ENCODE peak calls at places on chromosomes 7 and 10, in five cellular contexts. One of them, this sample, is unnamed. For H3K36me3 and H3K27me3, the result is how much of the 10 kb centered on the place peaks cover.

GRCh38 chr10:23702977-23703414 is 264.1 kb downstream of the OTUD1 start:
- DNase-seq in CD8-positive, alpha-beta memory T cell: peak
- DNase-seq in stomach: peak
- DNase-seq in Peyer's patch: no peak
- DNase-seq in brain microvascular endothelial cell: peak
- DNase-seq in this sample: peak

GRCh38 chr10:71250405-71250804 is 38.0 kb downstream of the UNC5B start:
- DNase-seq in CD8-positive, alpha-beta memory T cell: no peak
- DNase-seq in stomach: no peak
- DNase-seq in Peyer's patch: no peak
- DNase-seq in brain microvascular endothelial cell: no peak
- DNase-seq in this sample: no peak

GRCh38 chr7:120227255-120227654 is 45.7 kb upstream of the KCND2 start:
- DNase-seq in CD8-positive, alpha-beta memory T cell: no peak
- DNase-seq in stomach: no peak
- DNase-seq in Peyer's patch: no peak
- DNase-seq in brain microvascular endothelial cell: no peak
- DNase-seq in this sample: no peak

GRCh38 chr7:38086857-38087256 is 91.2 kb upstream of the STARD3NL start:
- DNase-seq in CD8-positive, alpha-beta memory T cell: no peak
- DNase-seq in stomach: no peak
- DNase-seq in Peyer's patch: no peak
- DNase-seq in brain microvascular endothelial cell: no peak
- DNase-seq in this sample: no peak

GRCh38 chr7:105309235-105310156 is 79.2 kb downstream of the SRPK2 start:
- DNase-seq in CD8-positive, alpha-beta memory T cell: no peak
- DNase-seq in stomach: no peak
- DNase-seq in Peyer's patch: no peak
- DNase-seq in brain microvascular endothelial cell: peak
- DNase-seq in this sample: no peak

GRCh38 chr10:77164616-77165311 is 472.8 kb downstream of the KCNMA1 start:
- DNase-seq in CD8-positive, alpha-beta memory T cell: no peak
- DNase-seq in stomach: no peak
- DNase-seq in Peyer's patch: no peak
- DNase-seq in brain microvascular endothelial cell: peak
- DNase-seq in this sample: no peak

GRCh38 chr7:158252837-158253669 is 334.6 kb downstream of the PTPRN2 start:
- DNase-seq in CD8-positive, alpha-beta memory T cell: peak
- DNase-seq in stomach: peak
- DNase-seq in Peyer's patch: no peak
- DNase-seq in brain microvascular endothelial cell: no peak
- DNase-seq in this sample: no peak

GRCh38 chr10:13945760-13946460 is 359.1 kb downstream of the PRPF18 start:
- DNase-seq in CD8-positive, alpha-beta memory T cell: no peak
- DNase-seq in stomach: no peak
- DNase-seq in Peyer's patch: no peak
- DNase-seq in brain microvascular endothelial cell: no peak
- DNase-seq in this sample: no peak

GRCh38 chr10:48382982-48383381 is 76.5 kb downstream of the MAPK8 start:
- DNase-seq in CD8-positive, alpha-beta memory T cell: no peak
- DNase-seq in stomach: no peak
- DNase-seq in Peyer's patch: no peak
- DNase-seq in brain microvascular endothelial cell: no peak
- DNase-seq in this sample: no peak

GRCh38 chr7:74324499-74325229 is 35.5 kb downstream of the CLIP2 start:
- DNase-seq in CD8-positive, alpha-beta memory T cell: no peak
- DNase-seq in stomach: no peak
- DNase-seq in Peyer's patch: no peak
- DNase-seq in brain microvascular endothelial cell: no peak
- DNase-seq in this sample: peak

GRCh38 chr10:11586170-11586569 is 25.3 kb downstream of the USP6NL start:
- DNase-seq in CD8-positive, alpha-beta memory T cell: no peak
- DNase-seq in stomach: no peak
- DNase-seq in Peyer's patch: no peak
- DNase-seq in brain microvascular endothelial cell: no peak
- DNase-seq in this sample: no peak

GRCh38 chr10:51896849-51897248 is 197.5 kb upstream of the CSTF2T start:
- DNase-seq in CD8-positive, alpha-beta memory T cell: no peak
- DNase-seq in stomach: no peak
- DNase-seq in Peyer's patch: no peak
- DNase-seq in brain microvascular endothelial cell: no peak
- DNase-seq in this sample: no peak

GRCh38 chr10:100535715-100536353 is at the start of gene HIF1AN:
- DNase-seq in CD8-positive, alpha-beta memory T cell: peak
- DNase-seq in stomach: peak
- DNase-seq in Peyer's patch: peak
- DNase-seq in brain microvascular endothelial cell: peak
- DNase-seq in this sample: peak

GRCh38 chr7:94061316-94061715 is 57.2 kb upstream of the BET1 start:
- DNase-seq in CD8-positive, alpha-beta memory T cell: no peak
- DNase-seq in stomach: no peak
- DNase-seq in Peyer's patch: no peak
- DNase-seq in brain microvascular endothelial cell: no peak
- DNase-seq in this sample: no peak

GRCh38 chr7:24737281-24737680 is 20.0 kb downstream of the GSDME start:
- DNase-seq in CD8-positive, alpha-beta memory T cell: no peak
- DNase-seq in stomach: no peak
- DNase-seq in Peyer's patch: no peak
- DNase-seq in brain microvascular endothelial cell: no peak
- DNase-seq in this sample: no peak

GRCh38 chr7:55563596-55564325 is 8.5 kb downstream of the VOPP1 start:
- DNase-seq in CD8-positive, alpha-beta memory T cell: no peak
- DNase-seq in stomach: no peak
- DNase-seq in Peyer's patch: no peak
- DNase-seq in brain microvascular endothelial cell: no peak
- DNase-seq in this sample: no peak

GRCh38 chr10:36256905-36257304 is 614.8 kb upstream of the FZD8 start:
- DNase-seq in CD8-positive, alpha-beta memory T cell: no peak
- DNase-seq in stomach: no peak
- DNase-seq in Peyer's patch: no peak
- DNase-seq in brain microvascular endothelial cell: peak
- DNase-seq in this sample: no peak

DNA sequence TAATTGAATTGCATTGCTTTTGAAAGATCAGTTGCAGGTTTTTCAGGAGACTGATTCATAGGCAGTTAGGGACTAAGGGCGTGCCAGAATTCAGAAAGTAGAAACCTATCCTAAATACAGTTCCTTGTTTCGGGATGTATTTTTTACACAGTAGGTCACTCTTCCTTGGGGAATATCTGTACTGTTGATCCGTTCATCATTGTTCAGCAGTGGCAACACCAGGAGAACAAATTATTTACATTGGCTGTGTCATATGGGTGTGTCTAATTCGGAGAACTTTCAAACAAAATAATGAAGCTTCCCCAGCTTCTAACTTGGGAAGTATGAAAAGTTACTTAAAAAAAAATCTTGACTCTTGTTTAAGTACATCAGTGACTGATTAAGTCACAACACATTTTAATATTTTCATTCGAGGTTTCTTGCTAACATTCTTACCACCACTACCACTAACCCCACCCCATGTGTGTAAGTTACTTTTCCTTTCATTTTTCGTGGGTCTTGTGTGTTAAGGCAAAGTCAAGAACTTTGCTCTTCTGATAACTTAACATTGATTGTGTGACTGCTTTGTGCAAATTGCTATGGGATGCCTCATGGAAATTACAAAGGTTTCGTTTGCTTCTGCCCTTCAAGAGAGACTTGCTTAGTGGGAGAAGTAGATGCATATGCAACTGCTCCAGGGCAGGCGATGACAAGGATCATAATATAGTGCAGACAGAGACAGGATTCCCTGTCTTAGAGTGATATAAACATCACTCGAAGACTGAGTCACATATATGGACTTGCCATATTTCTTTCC is 43.8 kb upstream of the RPA3 start:
- DNase-seq in CD8-positive, alpha-beta memory T cell: no peak
- DNase-seq in stomach: no peak
- DNase-seq in Peyer's patch: no peak
- DNase-seq in brain microvascular endothelial cell: peak
- DNase-seq in this sample: peak
- H3K4me3 ChIP-seq in CD8-positive, alpha-beta memory T cell: peak
- H3K4me3 ChIP-seq in stomach: peak
- H3K4me3 ChIP-seq in Peyer's patch: peak
- H3K4me3 ChIP-seq in brain microvascular endothelial cell: peak
- H3K4me3 ChIP-seq in this sample: peak

GRCh38 chr10:80500572-80501380 is 36.9 kb upstream of the SH2D4B start:
- DNase-seq in CD8-positive, alpha-beta memory T cell: peak
- DNase-seq in stomach: peak
- DNase-seq in Peyer's patch: no peak
- DNase-seq in brain microvascular endothelial cell: peak
- DNase-seq in this sample: no peak

GRCh38 chr10:80501381-80501912 is 36.3 kb upstream of the SH2D4B start:
- DNase-seq in CD8-positive, alpha-beta memory T cell: no peak
- DNase-seq in stomach: peak
- DNase-seq in Peyer's patch: no peak
- DNase-seq in brain microvascular endothelial cell: no peak
- DNase-seq in this sample: no peak

GRCh38 chr10:80502621-80503583 is 34.8 kb upstream of the SH2D4B start:
- DNase-seq in CD8-positive, alpha-beta memory T cell: no peak
- DNase-seq in stomach: peak
- DNase-seq in Peyer's patch: no peak
- DNase-seq in brain microvascular endothelial cell: no peak
- DNase-seq in this sample: no peak

GRCh38 chr10:80503584-80504157 is 34.0 kb upstream of the SH2D4B start:
- DNase-seq in CD8-positive, alpha-beta memory T cell: no peak
- DNase-seq in stomach: no peak
- DNase-seq in Peyer's patch: no peak
- DNase-seq in brain microvascular endothelial cell: no peak
- DNase-seq in this sample: no peak

GRCh38 chr10:80501913-80502521 is 35.7 kb upstream of the SH2D4B start:
- DNase-seq in CD8-positive, alpha-beta memory T cell: no peak
- DNase-seq in stomach: peak
- DNase-seq in Peyer's patch: no peak
- DNase-seq in brain microvascular endothelial cell: peak
- DNase-seq in this sample: no peak
- H3K36me3 ChIP-seq in CD8-positive, alpha-beta memory T cell: under half
- H3K36me3 ChIP-seq in stomach: under half
- H3K36me3 ChIP-seq in Peyer's patch: under half
- H3K36me3 ChIP-seq in brain microvascular endothelial cell: under half
- H3K36me3 ChIP-seq in this sample: under half

GRCh38 chr10:122114156-122114747 is 125.3 kb downstream of the TACC2 start:
- DNase-seq in CD8-positive, alpha-beta memory T cell: no peak
- DNase-seq in stomach: no peak
- DNase-seq in Peyer's patch: no peak
- DNase-seq in brain microvascular endothelial cell: peak
- DNase-seq in this sample: peak
- H3K27me3 ChIP-seq in CD8-positive, alpha-beta memory T cell: under half
- H3K27me3 ChIP-seq in stomach: under half
- H3K27me3 ChIP-seq in Peyer's patch: under half
- H3K27me3 ChIP-seq in brain microvascular endothelial cell: under half
- H3K27me3 ChIP-seq in this sample: under half

GRCh38 chr7:142809671-142810070 is 38.9 kb downstream of the PRSS2 start:
- DNase-seq in CD8-positive, alpha-beta memory T cell: peak
- DNase-seq in stomach: no peak
- DNase-seq in Peyer's patch: no peak
- DNase-seq in brain microvascular endothelial cell: no peak
- DNase-seq in this sample: no peak
- H3K4me3 ChIP-seq in CD8-positive, alpha-beta memory T cell: peak
- H3K4me3 ChIP-seq in stomach: no peak
- H3K4me3 ChIP-seq in Peyer's patch: no peak
- H3K4me3 ChIP-seq in brain microvascular endothelial cell: no peak
- H3K4me3 ChIP-seq in this sample: no peak

GRCh38 chr10:26858707-26859034 is 2.1 kb downstream of the ABI1 start:
- DNase-seq in CD8-positive, alpha-beta memory T cell: no peak
- DNase-seq in stomach: no peak
- DNase-seq in Peyer's patch: no peak
- DNase-seq in brain microvascular endothelial cell: no peak
- DNase-seq in this sample: no peak

GRCh38 chr10:26859241-26860025 is 1.3 kb downstream of the ABI1 start:
- DNase-seq in CD8-positive, alpha-beta memory T cell: no peak
- DNase-seq in stomach: no peak
- DNase-seq in Peyer's patch: no peak
- DNase-seq in brain microvascular endothelial cell: no peak
- DNase-seq in this sample: no peak

GRCh38 chr10:26857991-26858706 is 2.6 kb downstream of the ABI1 start:
- DNase-seq in CD8-positive, alpha-beta memory T cell: no peak
- DNase-seq in stomach: no peak
- DNase-seq in Peyer's patch: no peak
- DNase-seq in brain microvascular endothelial cell: peak
- DNase-seq in this sample: peak

GRCh38 chr10:26854524-26854923 is 6.2 kb downstream of the ABI1 start:
- DNase-seq in CD8-positive, alpha-beta memory T cell: no peak
- DNase-seq in stomach: no peak
- DNase-seq in Peyer's patch: no peak
- DNase-seq in brain microvascular endothelial cell: no peak
- DNase-seq in this sample: no peak

DNA sequence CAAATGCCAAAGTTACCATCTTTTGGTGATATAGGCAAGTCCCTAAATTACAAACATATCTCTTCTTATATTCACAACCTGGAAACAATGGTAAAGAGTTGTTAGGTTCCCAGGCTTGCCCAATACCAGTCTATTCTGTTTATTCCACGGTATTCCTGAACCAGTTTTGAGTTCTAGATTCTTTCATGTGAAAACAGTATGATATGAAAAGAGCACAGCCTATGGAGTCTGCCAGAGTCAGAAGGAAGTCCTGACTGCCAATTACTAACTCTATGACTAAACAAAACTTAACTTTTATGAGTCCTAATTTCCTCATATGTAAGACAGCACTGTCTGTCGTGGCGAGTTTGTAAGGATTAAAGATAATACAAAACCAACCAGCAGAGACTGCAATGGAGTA is 5.6 kb downstream of the ABI1 start:
- DNase-seq in CD8-positive, alpha-beta memory T cell: no peak
- DNase-seq in stomach: no peak
- DNase-seq in Peyer's patch: no peak
- DNase-seq in brain microvascular endothelial cell: no peak
- DNase-seq in this sample: no peak
- H3K36me3 ChIP-seq in CD8-positive, alpha-beta memory T cell: under half
- H3K36me3 ChIP-seq in stomach: under half
- H3K36me3 ChIP-seq in Peyer's patch: under half
- H3K36me3 ChIP-seq in brain microvascular endothelial cell: under half
- H3K36me3 ChIP-seq in this sample: under half

GRCh38 chr10:86367339-86367951 is 850 bp upstream of the GRID1 start:
- DNase-seq in CD8-positive, alpha-beta memory T cell: no peak
- DNase-seq in stomach: no peak
- DNase-seq in Peyer's patch: peak
- DNase-seq in brain microvascular endothelial cell: no peak
- DNase-seq in this sample: no peak
- H3K27me3 ChIP-seq in CD8-positive, alpha-beta memory T cell: under half
- H3K27me3 ChIP-seq in stomach: under half
- H3K27me3 ChIP-seq in Peyer's patch: under half
- H3K27me3 ChIP-seq in brain microvascular endothelial cell: half or more
- H3K27me3 ChIP-seq in this sample: under half

GRCh38 chr7:127474457-127474856 is 81.9 kb upstream of the ZNF800 start:
- DNase-seq in CD8-positive, alpha-beta memory T cell: no peak
- DNase-seq in stomach: no peak
- DNase-seq in Peyer's patch: no peak
- DNase-seq in brain microvascular endothelial cell: no peak
- DNase-seq in this sample: no peak

GRCh38 chr7:127476618-127477017 is 84.1 kb upstream of the ZNF800 start:
- DNase-seq in CD8-positive, alpha-beta memory T cell: no peak
- DNase-seq in stomach: no peak
- DNase-seq in Peyer's patch: no peak
- DNase-seq in brain microvascular endothelial cell: no peak
- DNase-seq in this sample: no peak

GRCh38 chr7:127477285-127478039 is 85.0 kb upstream of the ZNF800 start:
- DNase-seq in CD8-positive, alpha-beta memory T cell: no peak
- DNase-seq in stomach: no peak
- DNase-seq in Peyer's patch: no peak
- DNase-seq in brain microvascular endothelial cell: no peak
- DNase-seq in this sample: no peak

GRCh38 chr7:127473409-127473808 is 80.9 kb upstream of the ZNF800 start:
- DNase-seq in CD8-positive, alpha-beta memory T cell: no peak
- DNase-seq in stomach: no peak
- DNase-seq in Peyer's patch: no peak
- DNase-seq in brain microvascular endothelial cell: no peak
- DNase-seq in this sample: no peak

GRCh38 chr7:127478040-127478386 is 85.5 kb upstream of the ZNF800 start:
- DNase-seq in CD8-positive, alpha-beta memory T cell: no peak
- DNase-seq in stomach: no peak
- DNase-seq in Peyer's patch: no peak
- DNase-seq in brain microvascular endothelial cell: no peak
- DNase-seq in this sample: no peak
- H3K4me3 ChIP-seq in CD8-positive, alpha-beta memory T cell: no peak
- H3K4me3 ChIP-seq in stomach: no peak
- H3K4me3 ChIP-seq in Peyer's patch: no peak
- H3K4me3 ChIP-seq in brain microvascular endothelial cell: no peak
- H3K4me3 ChIP-seq in this sample: no peak

This sample was measured in MG63.